ENCODE peak calls at places on chromosomes 1 and 21, in four cellular contexts. S is CD8-positive, alpha-beta T cell; N is Caki2; B is activated naive CD4-positive, alpha-beta T cell treated with anti-CD3 and anti-CD28 coated beads for 36 hours. J is an unnamed sample.

GRCh38 chr1:28595412-28596191 is 3.5 kb downstream of the RAB42 start:
- DNase-seq in S (no peak), N (no peak), B (no peak), J (no peak)

GRCh38 chr1:220363196-220363831 is 91.1 kb upstream of the RAB3GAP2 start:
- DNase-seq in S (no peak), N (no peak), B (no peak), J (no peak)

GRCh38 chr1:36322786-36323635 is 434 bp downstream of the EVA1B start:
- DNase-seq in S (no peak), N (no peak), B (peak; percentile 46), J (peak; percentile 35)

GRCh38 chr1:240312872-240313271 is 221.2 kb downstream of the FMN2 start:
- DNase-seq in S (no peak), N (peak; percentile 72), B (no peak), J (no peak)

GRCh38 chr1:31931241-31932225 is 6.6 kb downstream of the PTP4A2 start:
- DNase-seq in S (no peak), N (no peak), B (no peak), J (no peak)

GRCh38 chr21:22871692-22872091 is 1873.5 kb downstream of the NCAM2 start:
- DNase-seq in S (no peak), N (no peak), B (no peak), J (no peak)

GRCh38 chr1:158838660-158839059 is 7.5 kb downstream of the MNDA start:
- DNase-seq in S (no peak), N (no peak), B (no peak), J (no peak)

GRCh38 chr1:209707308-209707707 is 2.7 kb downstream of the HSD11B1 start:
- DNase-seq in S (no peak), N (no peak), B (no peak), J (no peak)

GRCh38 chr1:26761217-26761616 is 26.5 kb upstream of the PIGV start:
- DNase-seq in S (no peak), N (no peak), B (no peak), J (no peak)

GRCh38 chr1:221739018-221739676 is 2.7 kb downstream of the DUSP10 start:
- DNase-seq in S (no peak), N (no peak), B (no peak), J (no peak)

GRCh38 chr1:11648039-11648438 is 6.2 kb downstream of the FBXO2 start:
- DNase-seq in S (no peak), N (no peak), B (no peak), J (no peak)

J was measured in T-cell.